ENCODE peak calls at places on chromosomes 11 and 22, in seven cellular contexts. Y is IMR-90, K is mesendoderm, S is mesenchymal stem cell, L is neuronal stem cell, T is H1, O is H9. D is an unnamed sample.

GRCh38 chr22:47386812-47387510 is 624.5 kb downstream of the TBC1D22A start:
- DNase-seq in Y (no peak), K (no peak), S (no peak), L (no peak), T (no peak), O (no peak), D (no peak)

GRCh38 chr11:17933710-17934109 is 79.1 kb downstream of the SERGEF start:
- DNase-seq in Y (no peak), K (peak; percentile 6), S (no peak), L (no peak), T (no peak), O (no peak), D (no peak)

GRCh38 chr11:57345555-57346151 is 7.5 kb downstream of the P2RX3 start:
- DNase-seq in Y (peak; percentile 64), K (peak; percentile 90), S (peak; percentile 72), L (peak; percentile 68), T (peak; percentile 85), O (peak; percentile 86), D (peak; percentile 65)

GRCh38 chr22:36334838-36335603 is 52.7 kb downstream of the MYH9 start:
- DNase-seq in Y (peak; percentile 84), K (peak; percentile 42), S (peak; percentile 82), L (no peak), T (no peak), O (no peak), D (peak; percentile 70)

GRCh38 chr11:78228467-78228866 is 39.7 kb downstream of the USP35 start:
- DNase-seq in Y (peak; percentile 55), K (peak; percentile 85), S (peak; percentile 54), L (peak; percentile 27), T (no peak), O (peak; percentile 45), D (peak; percentile 30)

GRCh38 chr11:70063555-70063954 is 14.6 kb upstream of the ANO1 start:
- DNase-seq in Y (no peak), K (no peak), S (no peak), L (no peak), T (no peak), O (no peak), D (peak; percentile 68)

GRCh38 chr11:67178878-67179277 is 59.8 kb downstream of the KDM2A start:
- DNase-seq in Y (peak; percentile 77), K (no peak), S (peak; percentile 86), L (no peak), T (no peak), O (no peak), D (no peak)

GRCh38 chr11:10900686-10901415 is 43.0 kb upstream of the ZBED5 start:
- DNase-seq in Y (peak; percentile 57), K (no peak), S (peak; percentile 78), L (no peak), T (no peak), O (no peak), D (no peak)

GRCh38 chr11:93652161-93652597 is 9.3 kb upstream of the CEP295 start:
- DNase-seq in Y (peak; percentile 44), K (peak; percentile 44), S (peak; percentile 49), L (peak; percentile 41), T (peak; percentile 70), O (no peak), D (peak; percentile 94)

GRCh38 chr22:23305321-23305910 is 125.1 kb downstream of the BCR start:
- DNase-seq in Y (peak; percentile 80), K (no peak), S (peak; percentile 82), L (no peak), T (no peak), O (no peak), D (no peak)

GRCh38 chr11:67546852-67547251 is 23.6 kb upstream of the CABP2 start:
- DNase-seq in Y (no peak), K (no peak), S (no peak), L (no peak), T (no peak), O (no peak), D (no peak)

GRCh38 chr11:2549876-2550605 is 105.2 kb downstream of the KCNQ1 start:
- DNase-seq in Y (no peak), K (no peak), S (no peak), L (no peak), T (no peak), O (no peak), D (no peak)

GRCh38 chr22:36002861-36003260 is 25.8 kb downstream of the RBFOX2 start:
- DNase-seq in Y (no peak), K (no peak), S (no peak), L (no peak), T (no peak), O (no peak), D (no peak)

GRCh38 chr22:16783930-16784354 is 41.3 kb downstream of the XKR3 start:
- DNase-seq in Y (no peak), K (peak; percentile 48), S (no peak), L (no peak), T (peak; percentile 51), O (peak; percentile 41), D (peak; percentile 11)

GRCh38 chr22:48474881-48475280 is 1352.8 kb downstream of the BRD1 start:
- DNase-seq in Y (no peak), K (no peak), S (no peak), L (no peak), T (no peak), O (peak; percentile 10), D (no peak)
- H2AK5ac ChIP-seq in Y (no peak overlapping the region), K (no peak overlapping the region), S (no peak overlapping the region), L (peak overlapping the region; percentile 35), T (no peak overlapping the region), O (no peak overlapping the region), D (no peak overlapping the region)

GRCh38 chr11:123801765-123802164 is 4.4 kb downstream of the OR6M1 start:
- DNase-seq in Y (no peak), K (no peak), S (no peak), L (no peak), T (no peak), O (no peak), D (no peak)
- H2AK5ac ChIP-seq in Y (no peak overlapping the region), K (no peak overlapping the region), S (no peak overlapping the region), L (no peak overlapping the region), T (no peak overlapping the region), O (no peak overlapping the region), D (no peak overlapping the region)

GRCh38 chr11:123775274-123775673 is 21.0 kb upstream of the OR6X1 start:
- DNase-seq in Y (no peak), K (peak; percentile 97), S (no peak), L (no peak), T (no peak), O (peak; percentile 71), D (no peak)
- H2AK5ac ChIP-seq in Y (no peak overlapping the region), K (no peak overlapping the region), S (no peak overlapping the region), L (no peak overlapping the region), T (no peak overlapping the region), O (no peak overlapping the region), D (no peak overlapping the region)

DNA sequence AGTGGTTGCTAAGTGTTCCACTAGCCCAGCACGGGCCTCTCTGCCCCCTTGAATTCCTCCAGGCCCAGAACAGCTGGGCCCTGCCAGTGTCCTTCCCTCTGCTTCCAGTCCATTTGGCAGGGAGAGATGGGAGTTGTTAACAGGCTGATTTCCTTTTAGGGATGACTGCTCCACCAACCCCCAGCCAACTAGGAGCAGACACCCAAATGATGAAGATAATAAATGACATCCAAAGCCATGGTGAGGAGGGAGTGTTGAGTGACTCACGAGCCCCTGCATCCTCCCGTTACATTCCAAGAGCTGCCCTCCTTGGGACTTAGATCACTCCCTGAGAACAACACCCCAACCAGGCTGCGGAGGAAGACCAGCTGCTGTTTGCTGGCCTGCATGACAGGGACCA is 20.6 kb downstream of the PARVA start:
- DNase-seq in Y (peak; percentile 99), K (peak; percentile 98), S (peak; percentile 98), L (no peak), T (no peak), O (no peak), D (no peak)
- H2AK5ac ChIP-seq in Y (peak overlapping the region; percentile 81), K (no peak overlapping the region), S (no peak overlapping the region), L (no peak overlapping the region), T (no peak overlapping the region), O (no peak overlapping the region), D (no peak overlapping the region)

GRCh38 chr11:40986320-40986719 is 473.1 kb downstream of the LRRC4C start:
- DNase-seq in Y (no peak), K (no peak), S (no peak), L (no peak), T (no peak), O (no peak), D (no peak)
- H2AK5ac ChIP-seq in Y (no peak overlapping the region), K (no peak overlapping the region), S (no peak overlapping the region), L (no peak overlapping the region), T (no peak overlapping the region), O (no peak overlapping the region), D (no peak overlapping the region)

GRCh38 chr11:131886201-131886600 is 515.8 kb downstream of the NTM start:
- DNase-seq in Y (no peak), K (no peak), S (no peak), L (no peak), T (no peak), O (no peak), D (no peak)
- H2AK5ac ChIP-seq in Y (peak overlapping the region; percentile 18), K (no peak overlapping the region), S (peak overlapping the region; percentile 15), L (no peak overlapping the region), T (no peak overlapping the region), O (no peak overlapping the region), D (no peak overlapping the region)